ENCODE peak calls at places on chromosomes 3 and 15, in four cellular contexts. P, S, Y and O are unnamed samples. For H3K36me3, the result is how much of the 10 kb centered on the place peaks cover.

GRCh38 chr3:109804697-109805096 is 467.4 kb upstream of the DPPA4 start:
- DNase-seq in P (no peak), S (no peak), Y (no peak), O (no peak)

GRCh38 chr3:179666436-179667035 is 13.7 kb downstream of the USP13 start:
- DNase-seq in P (no peak), S (no peak), Y (no peak), O (no peak)

GRCh38 chr3:169218314-169218983 is 445.1 kb downstream of the MECOM start:
- DNase-seq in P (peak), S (peak), Y (no peak), O (no peak)

GRCh38 chr15:56371495-56372147 is 6.4 kb downstream of the TEX9 start:
- DNase-seq in P (no peak), S (no peak), Y (no peak), O (no peak)

GRCh38 chr3:65685621-65686020 is 353.1 kb downstream of the MAGI1 start:
- DNase-seq in P (peak), S (peak), Y (no peak), O (no peak)

GRCh38 chr3:126349611-126350501 is 7.4 kb downstream of the KLF15 start:
- DNase-seq in P (no peak), S (no peak), Y (no peak), O (no peak)

GRCh38 chr3:98433764-98434163 is 29.2 kb upstream of the OR5K1 start:
- DNase-seq in P (no peak), S (no peak), Y (no peak), O (no peak)

GRCh38 chr15:40353697-40354096 is 2.9 kb downstream of the PHGR1 start:
- DNase-seq in P (no peak), S (no peak), Y (no peak), O (no peak)

GRCh38 chr3:29597376-29598008 is 316.6 kb downstream of the RBMS3 start:
- DNase-seq in P (peak), S (peak), Y (no peak), O (no peak)

GRCh38 chr3:146036289-146036688 is 124.7 kb downstream of the PLOD2 start:
- DNase-seq in P (no peak), S (no peak), Y (no peak), O (no peak)

GRCh38 chr3:67808906-67809305 is 154.5 kb upstream of the SUCLG2 start:
- DNase-seq in P (no peak), S (no peak), Y (no peak), O (no peak)

GRCh38 chr3:115401298-115401697 is 222.0 kb upstream of the GAP43 start:
- DNase-seq in P (peak), S (peak), Y (no peak), O (no peak)

GRCh38 chr15:70023769-70024491 is 73.8 kb downstream of the TLE3 start:
- DNase-seq in P (peak), S (peak), Y (no peak), O (no peak)

GRCh38 chr3:171354706-171355582 is 105.3 kb downstream of the TNIK start:
- DNase-seq in P (no peak), S (no peak), Y (no peak), O (no peak)

GRCh38 chr15:99129644-99130043 is 24.8 kb downstream of the SYNM start:
- DNase-seq in P (no peak), S (no peak), Y (no peak), O (no peak)

GRCh38 chr3:153463895-153464294 is 301.9 kb downstream of the RAP2B start:
- DNase-seq in P (no peak), S (no peak), Y (no peak), O (no peak)

GRCh38 chr3:17175187-17175839 is 290.6 kb downstream of the PLCL2 start:
- DNase-seq in P (peak), S (peak), Y (no peak), O (no peak)

DNA sequence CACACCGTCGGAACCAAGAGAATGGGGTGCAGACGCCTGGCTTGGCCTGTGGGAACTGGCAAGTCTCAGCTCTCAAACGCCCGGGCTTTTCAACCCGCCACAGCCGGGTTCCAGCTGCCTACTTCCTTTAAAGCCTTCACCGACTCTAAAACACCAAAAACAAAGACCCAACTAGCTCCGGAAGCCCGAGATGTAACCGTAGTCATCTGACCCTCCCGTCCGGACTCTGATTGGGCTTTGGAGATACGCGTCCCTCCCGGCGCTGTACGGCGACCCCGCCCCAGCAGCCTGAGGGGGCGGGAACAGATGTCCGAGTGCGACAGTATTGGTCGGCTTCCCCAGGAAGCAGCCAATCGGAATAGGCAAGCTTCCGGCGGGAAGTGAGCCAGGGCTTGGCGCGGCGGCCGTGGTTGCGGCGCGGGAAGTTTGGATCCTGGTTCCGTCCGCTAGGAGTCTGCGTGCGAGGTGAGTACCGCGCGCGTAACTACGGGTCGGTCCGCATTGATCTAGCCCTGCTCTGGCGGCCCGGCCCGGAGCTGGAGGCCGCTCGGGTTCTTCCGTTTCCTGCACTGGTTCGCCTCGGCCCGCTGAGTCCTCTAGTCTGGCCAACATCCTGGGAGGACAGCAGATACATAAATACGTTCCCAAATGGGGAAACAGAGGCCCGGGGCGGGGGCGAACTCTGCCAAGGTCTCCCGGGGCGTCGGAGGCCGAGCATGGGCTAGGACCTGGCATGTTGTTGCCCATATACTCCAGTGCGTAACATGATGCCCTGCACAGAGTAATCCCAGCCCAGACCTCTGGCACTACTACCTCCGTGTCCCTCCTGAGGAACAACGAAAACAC is at the start of gene BLM:
- DNase-seq in P (peak), S (peak), Y (peak), O (peak)
- H3K14ac ChIP-seq in P (peak), S (peak), Y (no peak), O (peak)

DNA sequence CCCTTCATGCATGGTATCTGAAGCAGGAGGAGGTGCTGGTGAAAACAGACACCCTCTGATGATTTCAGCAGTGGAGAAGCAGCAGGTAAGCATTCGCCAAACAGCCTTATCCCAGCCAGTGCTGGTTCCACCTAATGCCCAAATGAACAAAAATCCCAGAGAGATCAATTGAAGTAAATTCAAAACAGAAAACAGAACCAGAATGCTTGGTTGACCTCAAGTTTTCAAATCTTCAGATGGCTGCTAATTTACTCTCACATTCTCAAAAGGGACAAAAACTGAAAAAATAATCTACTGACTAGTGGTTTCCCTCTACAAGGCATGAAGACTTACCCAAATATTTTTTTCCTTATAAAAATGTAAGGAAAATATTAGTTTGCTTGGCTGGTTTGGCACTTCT is 87.0 kb upstream of the MYO5C start:
- DNase-seq in P (no peak), S (no peak), Y (no peak), O (no peak)
- H3K36me3 ChIP-seq in P (under half), S (half or more), Y (under half), O (under half)

GRCh38 chr15:41971089-41971892 is 1.1 kb downstream of the EHD4 start:
- DNase-seq in P (peak), S (peak), Y (no peak), O (peak)
- H3K14ac ChIP-seq in P (peak), S (peak), Y (peak), O (no peak)

DNA sequence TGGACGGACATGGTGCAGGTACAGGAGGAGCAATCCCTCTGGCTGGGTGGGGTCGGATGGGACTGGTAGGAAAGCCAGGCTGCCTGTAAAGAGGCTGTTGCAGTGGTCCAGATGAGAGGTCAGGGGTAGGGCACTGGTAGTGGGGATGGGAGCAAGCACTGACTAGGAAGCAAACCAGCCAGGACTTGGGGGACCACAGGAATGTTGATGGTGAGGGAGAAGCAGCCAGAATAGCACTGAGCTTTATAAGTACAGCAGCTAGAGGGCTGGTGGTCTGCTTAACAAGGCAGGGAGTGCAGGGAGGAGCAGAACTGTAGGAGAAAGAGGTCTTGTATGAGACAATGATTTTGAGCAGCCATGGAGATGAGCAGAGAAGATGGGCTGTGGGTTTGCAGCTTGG is 38.7 kb upstream of the PTPN23 start:
- DNase-seq in P (no peak), S (no peak), Y (no peak), O (no peak)
- H3K36me3 ChIP-seq in P (under half), S (half or more), Y (under half), O (half or more)

GRCh38 chr15:65355173-65355982 is 22.4 kb downstream of the IGDCC3 start:
- DNase-seq in P (no peak), S (peak), Y (no peak), O (peak)

GRCh38 chr15:65355983-65356353 is 21.8 kb downstream of the IGDCC3 start:
- DNase-seq in P (no peak), S (no peak), Y (no peak), O (no peak)

GRCh38 chr15:65349338-65349737 is 28.5 kb downstream of the IGDCC3 start:
- DNase-seq in P (no peak), S (no peak), Y (no peak), O (no peak)

DNA sequence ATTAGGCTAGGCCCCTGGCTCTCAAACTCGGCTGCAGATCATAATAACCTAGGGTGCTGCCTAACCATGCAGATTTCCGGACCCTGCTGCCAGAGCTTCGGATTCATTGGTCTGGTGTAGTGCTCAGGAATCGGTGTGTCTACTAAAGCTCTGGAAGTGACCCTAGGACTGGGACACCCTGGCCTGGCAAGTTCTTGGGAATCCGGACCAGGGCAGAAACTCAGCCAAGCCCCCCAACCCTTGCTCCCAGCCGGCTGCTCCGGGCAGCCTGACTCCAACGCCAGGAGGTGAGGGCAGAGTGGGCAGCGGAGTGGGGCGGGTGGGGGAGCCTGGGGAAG is 23.0 kb downstream of the IGDCC3 start:
- DNase-seq in P (no peak), S (no peak), Y (no peak), O (no peak)
- H3K14ac ChIP-seq in P (no peak), S (no peak), Y (no peak), O (no peak)

GRCh38 chr15:48992545-48992944 is 28.8 kb upstream of the SHC4 start:
- DNase-seq in P (no peak), S (no peak), Y (no peak), O (no peak)

GRCh38 chr15:48993411-48993810 is 29.7 kb upstream of the SHC4 start:
- DNase-seq in P (peak), S (no peak), Y (no peak), O (no peak)

GRCh38 chr15:48999314-48999713 is 35.6 kb upstream of the SHC4 start:
- DNase-seq in P (no peak), S (no peak), Y (no peak), O (no peak)

GRCh38 chr15:48992096-48992495 is 28.4 kb upstream of the SHC4 start:
- DNase-seq in P (no peak), S (no peak), Y (no peak), O (no peak)

GRCh38 chr15:48996276-48996675 is 32.6 kb upstream of the SHC4 start:
- DNase-seq in P (peak), S (no peak), Y (no peak), O (no peak)
- H3K36me3 ChIP-seq in P (under half), S (half or more), Y (half or more), O (under half)

GRCh38 chr3:12966847-12967750 is 106.1 kb downstream of the IQSEC1 start:
- DNase-seq in P (peak), S (peak), Y (no peak), O (no peak)
- H3K14ac ChIP-seq in P (peak), S (peak), Y (peak), O (peak)

DNA sequence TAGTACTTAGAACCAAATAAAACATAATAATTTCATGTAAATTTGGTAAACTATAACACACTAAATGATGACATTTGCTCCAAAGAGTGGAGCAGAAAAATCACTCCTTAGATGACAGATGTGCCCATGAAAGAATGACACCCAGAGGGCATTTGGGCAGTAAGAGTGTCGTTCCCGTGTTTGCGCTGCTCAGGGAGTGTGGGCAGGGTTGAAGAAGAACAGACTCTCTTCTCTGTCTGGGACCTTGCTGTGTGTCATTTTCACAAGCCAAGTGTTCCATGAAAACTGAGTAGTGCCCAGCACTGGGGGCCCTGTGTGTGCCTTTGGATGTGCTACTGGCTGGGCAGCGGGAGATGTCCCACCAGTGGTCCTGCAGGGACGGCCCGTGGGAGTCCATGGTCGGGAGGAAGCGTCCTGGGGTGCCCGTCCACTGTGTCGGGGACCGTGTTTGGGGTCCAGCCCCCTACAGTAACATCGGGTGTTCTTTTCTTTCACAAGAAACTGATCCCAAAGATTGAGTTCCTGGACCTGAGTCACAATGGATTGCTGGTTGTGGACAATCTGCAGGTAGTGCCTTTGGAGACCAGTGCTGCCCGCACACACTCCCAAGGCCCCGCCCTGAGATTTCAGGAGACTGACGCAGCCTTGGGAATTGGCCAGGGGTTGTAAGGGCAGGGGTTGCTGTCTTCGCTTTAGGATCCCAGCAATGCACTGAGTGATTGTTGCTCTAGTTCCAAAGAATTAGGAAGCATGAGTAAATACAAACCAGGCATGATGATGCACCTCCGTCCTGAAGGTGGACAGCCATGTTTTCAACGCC is 17.9 kb upstream of the STAB1 start:
- DNase-seq in P (no peak), S (no peak), Y (no peak), O (no peak)
- H3K36me3 ChIP-seq in P (half or more), S (half or more), Y (half or more), O (half or more)

DNA sequence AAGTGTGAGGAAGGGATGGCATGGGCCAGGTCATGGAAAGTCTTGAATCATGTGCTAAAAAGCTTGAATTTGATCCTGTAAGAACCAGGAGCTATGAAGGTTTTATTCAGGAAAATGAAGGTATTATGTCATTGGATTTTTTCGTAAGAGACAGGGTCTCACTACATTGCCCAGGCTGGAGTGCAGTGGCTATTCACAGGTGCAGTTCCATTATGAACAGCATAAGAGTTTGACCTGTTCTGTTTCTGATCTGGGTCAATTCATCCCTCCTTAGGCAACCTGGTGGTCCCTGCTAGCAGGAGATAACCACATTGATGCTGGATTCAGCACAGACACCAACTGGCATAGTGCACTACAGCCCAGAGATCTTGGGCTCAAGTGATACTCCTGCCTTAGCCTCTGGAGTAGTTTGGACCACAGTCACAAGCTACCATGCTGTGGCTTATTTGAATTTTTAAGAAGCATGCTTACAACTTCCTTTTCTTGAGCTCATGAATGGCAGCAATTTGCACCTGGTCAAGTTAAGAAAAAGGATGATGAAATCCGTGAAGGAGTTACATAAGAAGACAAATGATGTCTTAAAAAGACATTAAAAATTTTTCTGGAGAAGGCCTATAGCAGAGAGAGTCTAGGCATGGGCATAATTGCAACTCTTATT is 79.1 kb downstream of the CADPS start:
- DNase-seq in P (no peak), S (no peak), Y (no peak), O (no peak)
- H3K14ac ChIP-seq in P (no peak), S (no peak), Y (no peak), O (no peak)